ENCODE peak calls at places on chromosomes 7 and 10, in four cellular contexts. One of them, this sample, is unnamed.

GRCh38 chr10:102819054-102819453 is 18.2 kb downstream of the CYP17A1 start:
- DNase-seq in activated naive CD4-positive, alpha-beta T cell treated with anti-CD3 and anti-CD28 coated beads for 36 hours: no peak
- DNase-seq in naive B cell: no peak
- DNase-seq in H54: no peak
- DNase-seq in this sample: no peak

GRCh38 chr7:2018786-2019692 is 213.7 kb downstream of the MAD1L1 start:
- DNase-seq in activated naive CD4-positive, alpha-beta T cell treated with anti-CD3 and anti-CD28 coated beads for 36 hours: no peak
- DNase-seq in naive B cell: peak; percentile 50
- DNase-seq in H54: peak; percentile 98
- DNase-seq in this sample: peak; percentile 19

GRCh38 chr10:119233821-119234220 is 26.4 kb downstream of the GRK5 start:
- DNase-seq in activated naive CD4-positive, alpha-beta T cell treated with anti-CD3 and anti-CD28 coated beads for 36 hours: no peak
- DNase-seq in naive B cell: no peak
- DNase-seq in H54: no peak
- DNase-seq in this sample: no peak

GRCh38 chr10:43963379-43963778 is 314.7 kb upstream of the ZNF32 start:
- DNase-seq in activated naive CD4-positive, alpha-beta T cell treated with anti-CD3 and anti-CD28 coated beads for 36 hours: no peak
- DNase-seq in naive B cell: no peak
- DNase-seq in H54: no peak
- DNase-seq in this sample: no peak

GRCh38 chr10:99522511-99523250 is 10.1 kb upstream of the NKX2-3 start:
- DNase-seq in activated naive CD4-positive, alpha-beta T cell treated with anti-CD3 and anti-CD28 coated beads for 36 hours: no peak
- DNase-seq in naive B cell: no peak
- DNase-seq in H54: no peak
- DNase-seq in this sample: no peak

GRCh38 chr10:109891105-109891504 is 32.2 kb downstream of the XPNPEP1 start:
- DNase-seq in activated naive CD4-positive, alpha-beta T cell treated with anti-CD3 and anti-CD28 coated beads for 36 hours: no peak
- DNase-seq in naive B cell: no peak
- DNase-seq in H54: no peak
- DNase-seq in this sample: no peak

GRCh38 chr7:121623130-121623872 is 227.2 kb upstream of the FAM3C start:
- DNase-seq in activated naive CD4-positive, alpha-beta T cell treated with anti-CD3 and anti-CD28 coated beads for 36 hours: no peak
- DNase-seq in naive B cell: no peak
- DNase-seq in H54: no peak
- DNase-seq in this sample: no peak

GRCh38 chr10:73446926-73447325 is 13.6 kb upstream of the MSS51 start:
- DNase-seq in activated naive CD4-positive, alpha-beta T cell treated with anti-CD3 and anti-CD28 coated beads for 36 hours: no peak
- DNase-seq in naive B cell: no peak
- DNase-seq in H54: no peak
- DNase-seq in this sample: no peak

GRCh38 chr10:74593470-74593869 is 232.9 kb upstream of the KAT6B start:
- DNase-seq in activated naive CD4-positive, alpha-beta T cell treated with anti-CD3 and anti-CD28 coated beads for 36 hours: no peak
- DNase-seq in naive B cell: no peak
- DNase-seq in H54: no peak
- DNase-seq in this sample: no peak

This sample was measured in caudate nucleus.